ENCODE peak calls at places on chromosomes 4 and X, in five cellular contexts. One of them, this sample, is unnamed.

GRCh38 chr4:16967722-16968121 is 69.3 kb upstream of the LDB2 start:
- DNase-seq in lower lobe of right lung: no peak
- DNase-seq in ovary: peak; percentile 20
- DNase-seq in colonic mucosa: peak; percentile 33
- DNase-seq in HFF-Myc: no peak
- DNase-seq in this sample: peak; percentile 27

GRCh38 chr4:154660052-154660451 is 47.6 kb upstream of the FGG start:
- DNase-seq in lower lobe of right lung: no peak
- DNase-seq in ovary: no peak
- DNase-seq in colonic mucosa: no peak
- DNase-seq in HFF-Myc: no peak
- DNase-seq in this sample: no peak

GRCh38 chr4:136831553-136831952 is 700.7 kb downstream of the PCDH18 start:
- DNase-seq in lower lobe of right lung: no peak
- DNase-seq in ovary: no peak
- DNase-seq in colonic mucosa: no peak
- DNase-seq in HFF-Myc: no peak
- DNase-seq in this sample: no peak

GRCh38 chrX:118448273-118448783 is 47.3 kb upstream of the DOCK11 start:
- DNase-seq in lower lobe of right lung: no peak
- DNase-seq in ovary: no peak
- DNase-seq in colonic mucosa: no peak
- DNase-seq in HFF-Myc: no peak
- DNase-seq in this sample: no peak

GRCh38 chr4:77309496-77309895 is 152.5 kb downstream of the CCNG2 start:
- DNase-seq in lower lobe of right lung: no peak
- DNase-seq in ovary: no peak
- DNase-seq in colonic mucosa: no peak
- DNase-seq in HFF-Myc: no peak
- DNase-seq in this sample: no peak

GRCh38 chr4:168666531-168666930 is 169.7 kb downstream of the PALLD start:
- DNase-seq in lower lobe of right lung: no peak
- DNase-seq in ovary: no peak
- DNase-seq in colonic mucosa: no peak
- DNase-seq in HFF-Myc: no peak
- DNase-seq in this sample: no peak

GRCh38 chr4:96916731-96917130 is 1076.8 kb downstream of the PDHA2 start:
- DNase-seq in lower lobe of right lung: no peak
- DNase-seq in ovary: no peak
- DNase-seq in colonic mucosa: no peak
- DNase-seq in HFF-Myc: no peak
- DNase-seq in this sample: no peak

GRCh38 chrX:65196758-65197371 is 220.6 kb upstream of the ZC4H2 start:
- DNase-seq in lower lobe of right lung: peak; percentile 38
- DNase-seq in ovary: no peak
- DNase-seq in colonic mucosa: peak; percentile 87
- DNase-seq in HFF-Myc: no peak
- DNase-seq in this sample: peak; percentile 85

GRCh38 chrX:41889317-41890025 is 33.9 kb downstream of the CASK start:
- DNase-seq in lower lobe of right lung: no peak
- DNase-seq in ovary: no peak
- DNase-seq in colonic mucosa: no peak
- DNase-seq in HFF-Myc: no peak
- DNase-seq in this sample: no peak

GRCh38 chr4:98663226-98664006 is 5.0 kb upstream of the TSPAN5 start:
- DNase-seq in lower lobe of right lung: no peak
- DNase-seq in ovary: no peak
- DNase-seq in colonic mucosa: no peak
- DNase-seq in HFF-Myc: no peak
- DNase-seq in this sample: no peak

GRCh38 chr4:173252024-173252935 is 81.9 kb downstream of the HMGB2 start:
- DNase-seq in lower lobe of right lung: no peak
- DNase-seq in ovary: no peak
- DNase-seq in colonic mucosa: peak; percentile 34
- DNase-seq in HFF-Myc: peak; percentile 97
- DNase-seq in this sample: no peak

GRCh38 chrX:126770179-126770578 is 49.4 kb upstream of the PRR32 start:
- DNase-seq in lower lobe of right lung: no peak
- DNase-seq in ovary: no peak
- DNase-seq in colonic mucosa: no peak
- DNase-seq in HFF-Myc: no peak
- DNase-seq in this sample: no peak

GRCh38 chr4:1196421-1197183 is 24.2 kb upstream of the SPON2 start:
- DNase-seq in lower lobe of right lung: no peak
- DNase-seq in ovary: peak; percentile 23
- DNase-seq in colonic mucosa: no peak
- DNase-seq in HFF-Myc: no peak
- DNase-seq in this sample: peak; percentile 12

GRCh38 chr4:92241094-92241493 is 62.7 kb upstream of the GRID2 start:
- DNase-seq in lower lobe of right lung: no peak
- DNase-seq in ovary: no peak
- DNase-seq in colonic mucosa: no peak
- DNase-seq in HFF-Myc: no peak
- DNase-seq in this sample: no peak

GRCh38 chr4:167171928-167172327 is 62.4 kb downstream of the SPOCK3 start:
- DNase-seq in lower lobe of right lung: no peak
- DNase-seq in ovary: no peak
- DNase-seq in colonic mucosa: no peak
- DNase-seq in HFF-Myc: no peak
- DNase-seq in this sample: no peak

GRCh38 chr4:146981651-146982050 is 36.0 kb upstream of the TTC29 start:
- DNase-seq in lower lobe of right lung: no peak
- DNase-seq in ovary: no peak
- DNase-seq in colonic mucosa: no peak
- DNase-seq in HFF-Myc: no peak
- DNase-seq in this sample: no peak

GRCh38 chr4:183532823-183533222 is 28.0 kb downstream of the ING2 start:
- DNase-seq in lower lobe of right lung: no peak
- DNase-seq in ovary: no peak
- DNase-seq in colonic mucosa: no peak
- DNase-seq in HFF-Myc: peak; percentile 51
- DNase-seq in this sample: no peak

GRCh38 chr4:53313510-53313909 is 52.4 kb downstream of the SCFD2 start:
- DNase-seq in lower lobe of right lung: no peak
- DNase-seq in ovary: no peak
- DNase-seq in colonic mucosa: no peak
- DNase-seq in HFF-Myc: no peak
- DNase-seq in this sample: no peak

GRCh38 chr4:102610476-102610875 is 109.3 kb downstream of the NFKB1 start:
- DNase-seq in lower lobe of right lung: no peak
- DNase-seq in ovary: no peak
- DNase-seq in colonic mucosa: no peak
- DNase-seq in HFF-Myc: no peak
- DNase-seq in this sample: no peak

GRCh38 chrX:41868392-41868977 is 54.9 kb downstream of the CASK start:
- DNase-seq in lower lobe of right lung: no peak
- DNase-seq in ovary: no peak
- DNase-seq in colonic mucosa: no peak
- DNase-seq in HFF-Myc: no peak
- DNase-seq in this sample: no peak

GRCh38 chrX:40736170-40736505 is 796 bp upstream of the MED14 start:
- DNase-seq in lower lobe of right lung: no peak
- DNase-seq in ovary: no peak
- DNase-seq in colonic mucosa: peak; percentile 30
- DNase-seq in HFF-Myc: no peak
- DNase-seq in this sample: peak; percentile 33

GRCh38 chrX:19846995-19847790 is 40.2 kb downstream of the SH3KBP1 start:
- DNase-seq in lower lobe of right lung: no peak
- DNase-seq in ovary: no peak
- DNase-seq in colonic mucosa: no peak
- DNase-seq in HFF-Myc: peak; percentile 52
- DNase-seq in this sample: no peak

GRCh38 chrX:39418936-39419659 is 617.8 kb downstream of the MID1IP1 start:
- DNase-seq in lower lobe of right lung: no peak
- DNase-seq in ovary: peak; percentile 86
- DNase-seq in colonic mucosa: no peak
- DNase-seq in HFF-Myc: no peak
- DNase-seq in this sample: no peak

GRCh38 chr4:110503588-110504435 is 27.9 kb downstream of the ENPEP start:
- DNase-seq in lower lobe of right lung: no peak
- DNase-seq in ovary: no peak
- DNase-seq in colonic mucosa: no peak
- DNase-seq in HFF-Myc: no peak
- DNase-seq in this sample: no peak

GRCh38 chrX:69165116-69165651 is at the start of gene PJA1:
- DNase-seq in lower lobe of right lung: peak; percentile 74
- DNase-seq in ovary: peak; percentile 79
- DNase-seq in colonic mucosa: peak; percentile 65
- DNase-seq in HFF-Myc: no peak
- DNase-seq in this sample: peak; percentile 75

GRCh38 chrX:137194164-137194563 is 160.4 kb upstream of the GPR101 start:
- DNase-seq in lower lobe of right lung: no peak
- DNase-seq in ovary: no peak
- DNase-seq in colonic mucosa: peak; percentile 17
- DNase-seq in HFF-Myc: no peak
- DNase-seq in this sample: no peak

GRCh38 chr4:23924556-23924955 is 34.7 kb upstream of the PPARGC1A start:
- DNase-seq in lower lobe of right lung: no peak
- DNase-seq in ovary: no peak
- DNase-seq in colonic mucosa: no peak
- DNase-seq in HFF-Myc: no peak
- DNase-seq in this sample: no peak

GRCh38 chrX:46637937-46638336 is 64.4 kb downstream of the CHST7 start:
- DNase-seq in lower lobe of right lung: no peak
- DNase-seq in ovary: no peak
- DNase-seq in colonic mucosa: no peak
- DNase-seq in HFF-Myc: no peak
- DNase-seq in this sample: no peak

GRCh38 chr4:121155893-121156292 is 8.2 kb downstream of the TNIP3 start:
- DNase-seq in lower lobe of right lung: no peak
- DNase-seq in ovary: no peak
- DNase-seq in colonic mucosa: no peak
- DNase-seq in HFF-Myc: peak; percentile 69
- DNase-seq in this sample: no peak

GRCh38 chr4:115871596-115871995 is 758.2 kb upstream of the NDST4 start:
- DNase-seq in lower lobe of right lung: no peak
- DNase-seq in ovary: no peak
- DNase-seq in colonic mucosa: no peak
- DNase-seq in HFF-Myc: no peak
- DNase-seq in this sample: no peak

GRCh38 chrX:39152106-39152649 is 350.9 kb downstream of the MID1IP1 start:
- DNase-seq in lower lobe of right lung: peak; percentile 59
- DNase-seq in ovary: peak; percentile 24
- DNase-seq in colonic mucosa: peak; percentile 54
- DNase-seq in HFF-Myc: no peak
- DNase-seq in this sample: peak; percentile 60

GRCh38 chr4:179164642-179165338 is 1722.6 kb upstream of the AGA start:
- DNase-seq in lower lobe of right lung: no peak
- DNase-seq in ovary: no peak
- DNase-seq in colonic mucosa: no peak
- DNase-seq in HFF-Myc: no peak
- DNase-seq in this sample: no peak
- H3K4me3 ChIP-seq in lower lobe of right lung: no peak overlapping the region
- H3K4me3 ChIP-seq in ovary: no peak overlapping the region
- H3K4me3 ChIP-seq in colonic mucosa: no peak overlapping the region
- H3K4me3 ChIP-seq in HFF-Myc: no peak overlapping the region
- H3K4me3 ChIP-seq in this sample: no peak overlapping the region

DNA sequence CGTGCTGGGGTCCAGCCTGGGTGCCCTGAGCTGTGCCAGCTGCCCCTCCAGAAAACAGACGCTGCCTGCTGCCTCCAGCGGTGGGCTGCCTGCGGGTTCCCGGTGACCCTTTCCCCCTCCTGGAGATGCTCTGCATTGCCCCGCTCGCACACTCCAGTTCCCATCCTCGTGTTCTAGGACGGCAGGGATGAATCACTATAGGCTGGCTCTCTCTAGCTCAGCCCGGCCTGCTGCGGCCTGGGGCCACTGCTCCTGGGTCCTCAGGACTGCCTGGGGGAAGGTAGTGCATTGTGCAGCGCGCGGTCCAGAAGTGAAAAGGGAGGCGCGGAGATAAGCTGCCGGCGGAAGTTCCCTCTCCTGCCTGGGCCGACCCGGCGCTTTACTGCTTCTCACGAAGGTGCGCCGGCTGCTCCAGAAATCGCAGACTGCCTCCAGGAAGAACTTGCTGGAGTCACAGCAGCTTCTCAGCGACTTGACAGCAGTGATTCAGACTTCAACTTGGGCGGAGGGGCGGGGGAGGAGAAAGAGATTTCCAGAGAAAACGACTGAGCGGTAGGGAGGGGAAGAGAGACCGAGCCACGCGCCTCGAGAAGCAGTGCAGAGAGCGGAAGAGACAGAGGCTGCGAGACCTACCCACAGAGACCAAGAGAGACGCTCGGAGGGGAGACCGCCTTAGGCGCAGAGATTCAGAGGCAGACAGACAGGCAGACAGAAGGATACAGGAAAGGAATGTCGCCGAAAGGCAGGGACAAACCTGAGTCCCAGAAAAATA is 6.7 kb upstream of the MSX1 start:
- DNase-seq in lower lobe of right lung: no peak
- DNase-seq in ovary: no peak
- DNase-seq in colonic mucosa: no peak
- DNase-seq in HFF-Myc: no peak
- DNase-seq in this sample: peak; percentile 31
- H3K4me3 ChIP-seq in lower lobe of right lung: peak overlapping the region; percentile 44
- H3K4me3 ChIP-seq in ovary: peak overlapping the region; percentile 21
- H3K4me3 ChIP-seq in colonic mucosa: no peak overlapping the region
- H3K4me3 ChIP-seq in HFF-Myc: no peak overlapping the region
- H3K4me3 ChIP-seq in this sample: no peak overlapping the region

DNA sequence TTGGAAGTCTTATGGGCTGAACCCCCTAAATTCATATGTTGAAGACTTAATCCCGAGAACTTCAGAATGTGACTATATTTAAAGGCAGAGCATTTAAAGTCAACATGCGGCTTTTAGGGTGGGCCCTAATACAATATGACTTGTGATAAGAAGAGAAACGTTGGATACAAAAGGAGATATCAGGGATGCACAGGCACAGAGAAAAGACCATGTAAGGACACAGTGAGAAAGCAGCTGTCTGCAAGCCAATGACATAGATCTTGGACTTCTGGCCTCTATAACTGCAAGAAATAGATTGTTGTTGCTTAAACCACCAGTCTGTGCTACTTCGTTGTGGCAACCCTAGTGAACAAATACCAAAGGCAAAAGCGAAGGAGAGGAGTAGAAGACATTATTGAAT is 42.2 kb downstream of the GABRG1 start:
- DNase-seq in lower lobe of right lung: no peak
- DNase-seq in ovary: no peak
- DNase-seq in colonic mucosa: no peak
- DNase-seq in HFF-Myc: no peak
- DNase-seq in this sample: no peak
- H3K4me3 ChIP-seq in lower lobe of right lung: no peak overlapping the region
- H3K4me3 ChIP-seq in ovary: no peak overlapping the region
- H3K4me3 ChIP-seq in colonic mucosa: no peak overlapping the region
- H3K4me3 ChIP-seq in HFF-Myc: no peak overlapping the region
- H3K4me3 ChIP-seq in this sample: no peak overlapping the region

DNA sequence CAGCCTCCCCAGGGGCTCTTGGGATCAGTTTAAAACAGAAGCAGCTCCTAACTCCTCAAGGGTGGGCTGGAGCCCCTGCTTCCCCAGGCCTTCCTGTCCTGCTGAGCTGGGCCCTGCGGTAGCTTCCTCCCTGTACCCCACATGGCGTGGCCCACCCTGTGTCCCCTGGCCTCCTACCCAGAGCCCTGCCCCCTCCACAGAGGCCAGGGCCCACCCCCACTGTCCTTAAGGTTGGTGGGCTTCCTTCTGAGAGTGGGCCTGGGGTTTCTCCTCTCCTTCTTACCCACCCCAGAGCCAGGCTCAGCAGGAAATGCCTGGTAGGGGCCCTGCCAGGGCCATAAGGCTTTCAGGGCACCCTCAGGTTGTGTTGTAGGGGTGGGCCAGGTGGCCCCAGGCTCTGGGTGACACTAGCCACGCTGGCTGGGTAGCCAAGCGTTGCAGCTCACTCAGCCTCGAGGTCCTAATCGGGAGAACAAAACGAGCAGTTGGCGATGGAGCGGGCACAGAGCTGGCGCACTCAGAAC is 11.6 kb downstream of the SH3BP2 start:
- DNase-seq in lower lobe of right lung: peak; percentile 39
- DNase-seq in ovary: peak; percentile 17
- DNase-seq in colonic mucosa: no peak
- DNase-seq in HFF-Myc: no peak
- DNase-seq in this sample: peak; percentile 58
- H3K4me3 ChIP-seq in lower lobe of right lung: no peak overlapping the region
- H3K4me3 ChIP-seq in ovary: no peak overlapping the region
- H3K4me3 ChIP-seq in colonic mucosa: no peak overlapping the region
- H3K4me3 ChIP-seq in HFF-Myc: no peak overlapping the region
- H3K4me3 ChIP-seq in this sample: no peak overlapping the region